ENCODE peak calls at places on chromosomes 16 and 17, in seven cellular contexts. P, J, R, N, K, G and O are unnamed samples.

GRCh38 chr17:50219345-50219744 is 17.9 kb upstream of the COL1A1 start:
- DNase-seq in R (no peak), K (no peak), N (no peak), G (peak), J (no peak), P (no peak), O (no peak)

GRCh38 chr16:89562027-89562599 is 1.6 kb downstream of the RPL13 start:
- DNase-seq in G (no peak), N (no peak), J (no peak), P (no peak), K (no peak), R (no peak), O (no peak)

GRCh38 chr16:51328708-51329107 is 177.6 kb upstream of the SALL1 start:
- DNase-seq in J (no peak), G (no peak), P (no peak), N (no peak), R (no peak), K (no peak), O (no peak)

GRCh38 chr17:61647044-61647443 is 56.0 kb upstream of the NACA2 start:
- DNase-seq in N (no peak), G (no peak), J (no peak), P (no peak), K (no peak), R (no peak), O (no peak)

GRCh38 chr17:35315971-35316370 is 57.5 kb downstream of the SLFN11 start:
- DNase-seq in G (no peak), N (no peak), R (no peak), J (no peak), P (no peak), K (no peak), O (no peak)

GRCh38 chr17:68861602-68862001 is 93.6 kb downstream of the ABCA8 start:
- DNase-seq in N (no peak), J (no peak), R (no peak), P (no peak), G (no peak), K (no peak), O (no peak)

GRCh38 chr16:47753620-47754019 is 292.5 kb downstream of the PHKB start:
- DNase-seq in G (no peak), N (no peak), R (no peak), J (no peak), K (no peak), P (no peak), O (no peak)

GRCh38 chr16:56513972-56514371 is 5.9 kb downstream of the BBS2 start:
- DNase-seq in K (peak), P (peak), N (no peak), G (no peak), J (peak), R (peak), O (no peak)

GRCh38 chr17:63497708-63498483 is 21.0 kb downstream of the ACE start:
- DNase-seq in N (no peak), G (no peak), K (no peak), P (no peak), J (no peak), R (peak), O (peak)

GRCh38 chr17:8153550-8153956 is 1.3 kb upstream of the PER1 start:
- DNase-seq in R (no peak), P (no peak), G (no peak), K (no peak), J (no peak), N (no peak), O (no peak)

GRCh38 chr17:75763269-75763607 is 1.8 kb downstream of the GALK1 start:
- DNase-seq in G (no peak), J (no peak), N (no peak), P (no peak), K (no peak), R (no peak), O (no peak)

GRCh38 chr17:73271078-73271477 is 9.4 kb upstream of the CPSF4L start:
- DNase-seq in N (no peak), K (peak), J (no peak), R (no peak), G (no peak), P (peak), O (no peak)

GRCh38 chr16:72989203-72989991 is 58.5 kb downstream of the ZFHX3 start:
- DNase-seq in N (no peak), P (no peak), G (no peak), J (no peak), R (peak), K (no peak), O (no peak)

GRCh38 chr17:80656590-80656989 is 112.0 kb downstream of the RPTOR start:
- DNase-seq in G (no peak), N (no peak), K (no peak), J (no peak), R (no peak), P (peak), O (no peak)

GRCh38 chr16:83354015-83354414 is 453.8 kb upstream of the HSBP1 start:
- DNase-seq in P (no peak), G (no peak), K (no peak), J (no peak), N (no peak), R (no peak), O (no peak)

GRCh38 chr16:61858996-61859395 is 177.2 kb downstream of the CDH8 start:
- DNase-seq in J (no peak), R (no peak), N (no peak), K (no peak), P (no peak), G (no peak), O (no peak)

GRCh38 chr16:28823719-28824547 is 1.1 kb downstream of the ATXN2L start:
- DNase-seq in G (peak), R (peak), J (peak), K (peak), N (peak), P (peak), O (peak)

GRCh38 chr17:10600551-10600950 is 51.1 kb upstream of the MYH2 start:
- DNase-seq in N (no peak), P (no peak), G (peak), R (no peak), K (no peak), J (no peak), O (no peak)

GRCh38 chr16:86634290-86634689 is 55.9 kb downstream of the FOXL1 start:
- DNase-seq in J (no peak), N (no peak), P (no peak), K (no peak), R (no peak), G (no peak), O (no peak)

GRCh38 chr16:29820730-29821662 is 734 bp downstream of the MVP start:
- DNase-seq in N (no peak), P (peak), J (no peak), R (peak), G (no peak), K (no peak), O (no peak)

GRCh38 chr17:31902693-31903092 is 1.2 kb upstream of the UTP6 start:
- DNase-seq in R (no peak), G (no peak), J (no peak), K (no peak), N (no peak), P (no peak), O (no peak)

GRCh38 chr16:62190426-62190825 is 154.2 kb upstream of the CDH8 start:
- DNase-seq in J (no peak), R (no peak), N (no peak), K (no peak), P (no peak), G (no peak), O (no peak)

GRCh38 chr16:9092963-9093477 is 1.6 kb downstream of the HAPSTR1 start:
- DNase-seq in R (no peak), P (no peak), J (no peak), K (peak), N (peak), G (no peak), O (no peak)

GRCh38 chr17:38334480-38335364 is 9.0 kb downstream of the GPR179 start:
- DNase-seq in K (no peak), P (no peak), N (no peak), R (no peak), J (no peak), G (no peak), O (no peak)

GRCh38 chr17:30358055-30358760 is 20.5 kb upstream of the CPD start:
- DNase-seq in G (no peak), K (no peak), N (no peak), R (no peak), J (no peak), P (no peak), O (no peak)

GRCh38 chr17:46832945-46833839 is 14.7 kb upstream of the WNT3 start:
- DNase-seq in R (no peak), N (no peak), P (no peak), J (no peak), K (no peak), G (no peak), O (peak)

GRCh38 chr16:12802048-12802447 is 1.6 kb downstream of the CPPED1 start:
- DNase-seq in K (no peak), J (no peak), G (no peak), N (no peak), P (no peak), R (no peak), O (no peak)

GRCh38 chr16:89409161-89409711 is 81.1 kb downstream of the ANKRD11 start:
- DNase-seq in N (peak), J (no peak), G (no peak), K (no peak), R (no peak), P (peak), O (no peak)